ENCODE peak calls at places on chromosomes 11 and 22, in four cellular contexts. S is psoas muscle, P is uterus, A is ascending aorta. Z is an unnamed sample.
A peak's percentile ranks its signal among the peaks of the same experiment; 100 is the strongest.

GRCh38 chr11:10908215-10908990 is 50.5 kb upstream of the ZBED5 start:
- DNase-seq in S (no peak), P (no peak), A (no peak), Z (no peak)

GRCh38 chr22:38070250-38070921 is 13.2 kb downstream of the PICK1 start:
- DNase-seq in S (no peak), P (no peak), A (no peak), Z (no peak)

GRCh38 chr11:64383580-64383979 is 24.6 kb downstream of the RPS6KA4 start:
- DNase-seq in S (no peak), P (no peak), A (no peak), Z (no peak)

GRCh38 chr11:63459586-63459985 is 31.4 kb downstream of the PLAAT5 start:
- DNase-seq in S (no peak), P (no peak), A (no peak), Z (no peak)

GRCh38 chr22:40462195-40462988 is 92.0 kb downstream of the SGSM3 start:
- DNase-seq in S (no peak), P (no peak), A (no peak), Z (no peak)

GRCh38 chr11:134668796-134669195 is 256.8 kb upstream of the B3GAT1 start:
- DNase-seq in S (no peak), P (no peak), A (no peak), Z (no peak)

GRCh38 chr11:69355346-69355940 is 61.5 kb downstream of the MYEOV start:
- DNase-seq in S (no peak), P (no peak), A (peak; percentile 28), Z (peak; percentile 8)

GRCh38 chr11:100964400-100964799 is 165.2 kb downstream of the PGR start:
- DNase-seq in S (no peak), P (no peak), A (no peak), Z (no peak)

GRCh38 chr11:16606784-16607674 is 131.4 kb upstream of the C11orf58 start:
- DNase-seq in S (peak; percentile 78), P (no peak), A (peak; percentile 61), Z (peak; percentile 50)

GRCh38 chr22:27990879-27991278 is 71.8 kb upstream of the PITPNB start:
- DNase-seq in S (peak; percentile 90), P (peak; percentile 50), A (peak; percentile 81), Z (peak; percentile 21)

GRCh38 chr22:49862408-49862776 is 8.7 kb downstream of the ZBED4 start:
- DNase-seq in S (no peak), P (no peak), A (no peak), Z (peak; percentile 8)

GRCh38 chr11:29448246-29448877 is 568.5 kb downstream of the KCNA4 start:
- DNase-seq in S (no peak), P (no peak), A (no peak), Z (peak; percentile 50)

GRCh38 chr22:46053563-46054090 is 76.7 kb upstream of the WNT7B start:
- DNase-seq in S (peak; percentile 92), P (peak; percentile 79), A (peak; percentile 89), Z (peak; percentile 77)

GRCh38 chr11:79437274-79437980 is 3.4 kb downstream of the TENM4 start:
- DNase-seq in S (peak; percentile 76), P (peak; percentile 73), A (peak; percentile 87), Z (peak; percentile 65)

GRCh38 chr11:100622404-100622803 is 64.7 kb upstream of the ARHGAP42 start:
- DNase-seq in S (no peak), P (no peak), A (no peak), Z (no peak)

GRCh38 chr22:42792909-42793847 is 63.9 kb downstream of the ARFGAP3 start:
- DNase-seq in S (peak; percentile 69), P (no peak), A (peak; percentile 59), Z (peak; percentile 87)

GRCh38 chr11:126149759-126150236 is 61.7 kb downstream of the RPUSD4 start:
- DNase-seq in S (no peak), P (peak; percentile 61), A (no peak), Z (no peak)

GRCh38 chr22:38413085-38414008 is 41.7 kb downstream of the KCNJ4 start:
- DNase-seq in S (peak; percentile 52), P (peak; percentile 34), A (peak; percentile 60), Z (peak; percentile 35)

GRCh38 chr22:38109391-38110000 is 988 bp downstream of the BAIAP2L2 start:
- DNase-seq in S (no peak), P (no peak), A (no peak), Z (no peak)

GRCh38 chr22:44363980-44364749 is 51.4 kb upstream of the SHISAL1 start:
- DNase-seq in S (peak; percentile 56), P (peak; percentile 40), A (peak; percentile 86), Z (peak; percentile 64)

GRCh38 chr22:43726296-43726695 is 85.8 kb downstream of the EFCAB6 start:
- DNase-seq in S (no peak), P (no peak), A (no peak), Z (no peak)

GRCh38 chr11:29773656-29774264 is 243.1 kb downstream of the KCNA4 start:
- DNase-seq in S (no peak), P (no peak), A (no peak), Z (no peak)

GRCh38 chr11:115848080-115848479 is 343.9 kb upstream of the CADM1 start:
- DNase-seq in S (no peak), P (no peak), A (no peak), Z (no peak)

GRCh38 chr11:26377619-26378018 is 45.7 kb downstream of the ANO3 start:
- DNase-seq in S (no peak), P (no peak), A (no peak), Z (no peak)

GRCh38 chr11:123751777-123752176 is 2.5 kb downstream of the OR6X1 start:
- DNase-seq in S (no peak), P (no peak), A (no peak), Z (no peak)

GRCh38 chr11:43853766-43854165 is 26.9 kb upstream of the ALKBH3 start:
- DNase-seq in S (no peak), P (no peak), A (no peak), Z (no peak)

GRCh38 chr11:15941206-15941770 is 415.1 kb downstream of the SOX6 start:
- DNase-seq in S (peak; percentile 70), P (peak; percentile 22), A (no peak), Z (peak; percentile 45)

DNA sequence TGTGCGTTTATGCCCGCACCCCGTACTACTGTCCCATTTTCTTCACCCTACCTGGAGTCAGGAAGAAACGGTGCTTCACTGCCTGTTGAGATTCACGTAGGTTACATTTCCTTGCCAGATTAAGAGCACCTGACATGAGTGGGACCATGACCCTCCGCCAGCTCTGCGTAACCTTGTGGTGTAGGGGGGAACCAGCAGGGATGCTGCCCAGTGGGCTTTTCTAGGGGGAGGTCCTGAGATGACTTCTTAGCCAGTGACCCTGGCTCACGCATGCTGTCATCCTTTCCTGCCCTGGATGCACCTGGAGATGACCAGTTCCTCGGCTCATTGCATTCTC is 967 bp upstream of the ARVCF start:
- DNase-seq in S (peak; percentile 46), P (no peak), A (no peak), Z (no peak)
- H3K4me3 ChIP-seq in S (peak overlapping the region; percentile 89), P (no peak overlapping the region), A (peak overlapping the region; percentile 84), Z (no peak overlapping the region)

GRCh38 chr22:48709453-48709852 is 1118.2 kb downstream of the BRD1 start:
- DNase-seq in S (no peak), P (no peak), A (no peak), Z (no peak)
- H3K4me1 ChIP-seq in S (no peaks in the 10 kb centered on the region), P (no peaks in the 10 kb centered on the region), A (no peaks in the 10 kb centered on the region), Z (no peaks in the 10 kb centered on the region)

GRCh38 chr11:76704171-76704948 is 33.8 kb upstream of the LRRC32 start:
- DNase-seq in S (peak; percentile 18), P (no peak), A (no peak), Z (no peak)

GRCh38 chr11:76709259-76709658 is 38.7 kb upstream of the LRRC32 start:
- DNase-seq in S (no peak), P (no peak), A (no peak), Z (no peak)

GRCh38 chr11:76705834-76706233 is 35.3 kb upstream of the LRRC32 start:
- DNase-seq in S (no peak), P (no peak), A (no peak), Z (no peak)

GRCh38 chr11:76707293-76707825 is 36.8 kb upstream of the LRRC32 start:
- DNase-seq in S (peak; percentile 18), P (no peak), A (no peak), Z (no peak)

DNA sequence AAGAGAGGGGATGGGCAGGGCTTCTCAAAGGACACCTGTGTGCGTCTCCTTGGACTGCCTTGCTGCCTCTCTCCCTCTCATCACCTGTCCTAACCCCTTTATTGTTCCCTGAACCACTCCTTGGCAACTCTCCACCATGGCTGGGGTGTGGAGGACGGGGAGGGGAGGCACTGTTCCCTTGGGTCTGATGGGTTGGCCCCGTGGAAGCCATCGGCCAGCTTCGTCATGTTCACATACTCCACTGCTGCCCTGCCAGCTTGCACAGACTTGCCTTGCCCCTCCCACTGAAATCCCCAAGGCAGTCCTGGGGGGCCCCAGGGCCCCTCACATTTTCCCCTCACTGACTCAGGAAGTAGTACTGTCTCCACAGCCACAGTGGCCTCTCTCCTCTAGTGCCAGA is 36.1 kb upstream of the LRRC32 start:
- DNase-seq in S (peak; percentile 42), P (no peak), A (no peak), Z (no peak)
- TF ChIP-seq CTCF in S (no peak), P (no peak), A (no peak), Z (no peak)

DNA sequence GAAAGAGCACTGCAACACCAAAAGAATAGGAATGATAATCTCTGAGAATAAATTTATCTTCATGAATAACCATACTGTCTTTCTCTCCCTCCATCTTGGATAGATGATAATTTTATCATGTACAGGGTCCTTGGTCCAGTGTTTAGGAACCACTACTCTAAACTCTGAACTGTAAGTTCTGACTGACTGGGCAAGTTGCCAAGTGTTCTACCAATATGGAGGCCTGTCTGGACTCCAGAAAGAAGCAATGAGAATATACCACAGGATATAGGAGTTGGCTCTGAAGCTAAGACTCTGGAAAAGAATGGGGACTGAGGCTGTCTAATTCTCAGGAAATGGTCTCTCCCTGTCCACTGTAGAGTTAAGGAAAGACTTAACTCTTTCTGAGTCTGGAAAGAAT is 1.5 kb downstream of the FHIP1B start:
- DNase-seq in S (no peak), P (no peak), A (no peak), Z (no peak)
- H3K4me3 ChIP-seq in S (peak overlapping the region; percentile 83), P (no peak overlapping the region), A (peak overlapping the region; percentile 79), Z (no peak overlapping the region)

DNA sequence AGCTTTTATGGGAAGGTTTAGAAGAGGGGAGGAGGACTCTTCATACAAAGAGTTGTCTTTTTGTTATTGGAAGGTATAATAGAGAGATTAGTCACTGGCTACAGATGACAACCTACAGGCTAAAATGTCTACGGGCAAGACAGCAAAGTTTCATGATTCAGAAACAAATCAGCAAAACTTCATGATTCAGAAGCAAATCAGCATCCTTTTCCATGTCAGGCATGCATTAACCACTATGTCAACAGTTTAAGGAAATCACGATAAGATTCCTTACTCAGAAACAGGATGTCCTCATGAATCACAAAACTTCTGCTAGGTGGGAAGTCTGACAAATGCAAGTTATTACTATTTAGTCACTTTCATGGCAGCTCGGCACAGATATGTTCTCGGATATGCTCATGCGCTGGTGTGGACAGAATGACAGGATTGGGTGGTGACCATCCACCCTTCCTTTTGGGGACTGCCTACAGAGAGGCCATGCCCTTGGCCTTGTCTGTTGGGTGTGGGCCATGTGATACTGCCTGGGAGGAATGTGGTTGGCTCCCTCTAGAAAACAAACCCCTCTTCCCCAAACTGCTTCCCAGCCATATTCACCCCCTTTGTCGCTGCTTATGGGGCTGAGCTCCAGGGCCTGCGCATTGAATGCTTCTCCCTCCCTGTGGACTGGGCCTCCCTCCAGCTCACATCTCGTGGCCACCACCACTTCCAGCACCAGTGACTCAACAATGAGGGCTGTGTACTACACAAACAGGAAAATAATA is 10.2 kb downstream of the C11orf91 start:
- DNase-seq in S (peak; percentile 84), P (peak; percentile 64), A (peak; percentile 91), Z (peak; percentile 46)
- H3K4me1 ChIP-seq in S (peaks cover 24% of the 10 kb centered on the region), P (peaks cover 10% of the 10 kb centered on the region), A (peaks cover 6% of the 10 kb centered on the region), Z (peaks cover 19% of the 10 kb centered on the region)